ENCODE peak calls at places on chromosomes 6 and 20, in nine cellular contexts. O is CD8-positive, alpha-beta memory T cell; L is CD8-positive, alpha-beta T cell; Z is NCI-H1092 treated with DMSO at 0.1 percent for 48 hours; B is GM10248; C is activated effector memory CD4-positive, alpha-beta T cell treated with anti-CD3 and anti-CD28 coated beads, Interleukin-2, amount 50 U/mL, for 16 hours; U is GM03348; Y is hepatocyte; S is left ventricle myocardium inferior. J is an unnamed sample.
A peak's percentile ranks its signal among the peaks of the same experiment; 100 is the strongest.

GRCh38 chr20:8545212-8545611 is 413.1 kb downstream of the PLCB1 start:
- DNase-seq in O (no peak), L (no peak), Z (no peak), B (no peak), C (no peak), U (peak; percentile 43), Y (no peak), S (no peak), J (no peak)

GRCh38 chr6:47206626-47207025 is 103.1 kb downstream of the TNFRSF21 start:
- DNase-seq in O (no peak), L (no peak), Z (no peak), B (no peak), C (no peak), U (no peak), Y (no peak), S (no peak), J (no peak)

GRCh38 chr6:63456734-63457133 is 115.5 kb upstream of the LOC128125822 start:
- DNase-seq in O (no peak), L (no peak), Z (no peak), B (no peak), C (no peak), U (no peak), Y (no peak), S (no peak), J (no peak)

GRCh38 chr6:43091592-43091991 is 15.5 kb downstream of the PTK7 start:
- DNase-seq in O (no peak), L (no peak), Z (no peak), B (no peak), C (no peak), U (no peak), Y (no peak), S (no peak), J (no peak)

GRCh38 chr6:53461041-53461656 is 83.8 kb downstream of the GCLC start:
- DNase-seq in O (no peak), L (no peak), Z (peak; percentile 25), B (peak; percentile 44), C (no peak), U (peak; percentile 47), Y (no peak), S (no peak), J (no peak)

GRCh38 chr6:169813969-169814368 is 62.5 kb downstream of the ERMARD start:
- DNase-seq in O (no peak), L (no peak), Z (no peak), B (no peak), C (no peak), U (no peak), Y (no peak), S (no peak), J (no peak)

GRCh38 chr20:4413314-4414045 is 308.2 kb upstream of the PRND start:
- DNase-seq in O (no peak), L (no peak), Z (no peak), B (no peak), C (no peak), U (no peak), Y (no peak), S (no peak), J (no peak)

GRCh38 chr6:135623979-135624378 is 126.4 kb upstream of the AHI1 start:
- DNase-seq in O (no peak), L (no peak), Z (no peak), B (no peak), C (no peak), U (no peak), Y (no peak), S (no peak), J (no peak)

GRCh38 chr20:63850689-63851547 is 10.4 kb upstream of the ABHD16B start:
- DNase-seq in O (no peak), L (no peak), Z (no peak), B (peak; percentile 93), C (peak; percentile 75), U (no peak), Y (no peak), S (no peak), J (no peak)

GRCh38 chr20:10337291-10337690 is 96.7 kb downstream of the MKKS start:
- DNase-seq in O (no peak), L (no peak), Z (no peak), B (no peak), C (no peak), U (no peak), Y (no peak), S (no peak), J (no peak)

GRCh38 chr6:140376209-140376608 is 1001.8 kb upstream of the CITED2 start:
- DNase-seq in O (no peak), L (no peak), Z (no peak), B (no peak), C (no peak), U (no peak), Y (no peak), S (no peak), J (no peak)

GRCh38 chr6:137218473-137218916 is 690 bp downstream of the IFNGR1 start:
- DNase-seq in O (peak; percentile 51), L (peak; percentile 25), Z (peak; percentile 24), B (peak; percentile 37), C (peak; percentile 73), U (peak; percentile 36), Y (peak; percentile 56), S (no peak), J (peak; percentile 47)

GRCh38 chr6:161369339-161369738 is 95.5 kb upstream of the AGPAT4 start:
- DNase-seq in O (no peak), L (no peak), Z (no peak), B (no peak), C (no peak), U (peak; percentile 60), Y (peak; percentile 72), S (no peak), J (no peak)

GRCh38 chr6:52253494-52253893 is 9.2 kb upstream of the IL17F start:
- DNase-seq in O (no peak), L (no peak), Z (no peak), B (no peak), C (peak; percentile 67), U (peak; percentile 58), Y (no peak), S (no peak), J (no peak)

GRCh38 chr6:7697820-7698623 is 27.9 kb upstream of the BMP6 start:
- DNase-seq in O (no peak), L (no peak), Z (no peak), B (no peak), C (no peak), U (peak; percentile 67), Y (peak; percentile 55), S (no peak), J (no peak)

GRCh38 chr20:41078329-41078728 is 49.7 kb downstream of the TOP1 start:
- DNase-seq in O (peak; percentile 17), L (no peak), Z (no peak), B (no peak), C (no peak), U (peak; percentile 73), Y (peak; percentile 32), S (no peak), J (peak; percentile 37)

GRCh38 chr6:14917511-14917910 is 328.4 kb upstream of the JARID2 start:
- DNase-seq in O (no peak), L (no peak), Z (no peak), B (no peak), C (no peak), U (no peak), Y (no peak), S (no peak), J (no peak)

GRCh38 chr6:103734016-103734415 is 1125.7 kb downstream of the HACE1 start:
- DNase-seq in O (no peak), L (no peak), Z (no peak), B (no peak), C (no peak), U (no peak), Y (no peak), S (no peak), J (no peak)

GRCh38 chr20:12928755-12929401 is 79.9 kb upstream of the SPTLC3 start:
- DNase-seq in O (no peak), L (no peak), Z (no peak), B (no peak), C (no peak), U (peak; percentile 47), Y (no peak), S (no peak), J (no peak)

GRCh38 chr6:55974688-55975087 is 99.3 kb upstream of the BMP5 start:
- DNase-seq in O (no peak), L (no peak), Z (no peak), B (no peak), C (no peak), U (no peak), Y (no peak), S (no peak), J (no peak)

J was measured in globus pallidus.